ENCODE peak calls at places on chromosomes 16 and 17, in five cellular contexts. K is adrenal gland, F is sigmoid colon, E is vagina, O is prostate gland. S is an unnamed sample.

GRCh38 chr16:68084504-68085258 is 489 bp upstream of the NFATC3 start:
- DNase-seq in O (peak; percentile 81), E (peak; percentile 95), K (peak; percentile 89), F (peak; percentile 95), S (peak; percentile 80)

GRCh38 chr17:55421179-55421934 is at the start of gene MMD:
- DNase-seq in O (peak; percentile 39), E (no peak), K (no peak), F (peak; percentile 78), S (peak; percentile 32)

GRCh38 chr17:43853546-43853945 is 6.6 kb downstream of the CD300LG start:
- DNase-seq in O (no peak), K (no peak), E (no peak), F (no peak), S (no peak)

GRCh38 chr17:40561294-40561870 is 3.9 kb downstream of the CCR7 start:
- DNase-seq in E (no peak), O (no peak), K (no peak), F (no peak), S (no peak)

GRCh38 chr17:76716146-76716833 is 5.5 kb upstream of the MXRA7 start:
- DNase-seq in O (no peak), E (no peak), K (no peak), F (peak; percentile 77), S (peak; percentile 70)

GRCh38 chr17:27340990-27341595 is 47.2 kb downstream of the WSB1 start:
- DNase-seq in F (no peak), E (no peak), K (no peak), O (no peak), S (no peak)

GRCh38 chr17:56262854-56263253 is 109.6 kb downstream of the ANKFN1 start:
- DNase-seq in K (no peak), F (no peak), E (no peak), O (peak; percentile 4), S (no peak)

GRCh38 chr16:72221216-72221995 is 49.5 kb upstream of the PMFBP1 start:
- DNase-seq in K (no peak), F (no peak), E (no peak), O (no peak), S (no peak)

GRCh38 chr17:18045691-18046090 is 6.5 kb downstream of the GID4 start:
- DNase-seq in E (no peak), O (no peak), K (no peak), F (no peak), S (no peak)

GRCh38 chr17:79626156-79626890 is 15.5 kb upstream of the RBFOX3 start:
- DNase-seq in K (peak; percentile 7), O (no peak), E (peak; percentile 67), F (peak; percentile 24), S (no peak)

GRCh38 chr16:11100239-11100750 is 155.7 kb downstream of the SOCS1 start:
- DNase-seq in F (peak; percentile 92), K (peak; percentile 44), O (no peak), E (no peak), S (peak; percentile 33)

GRCh38 chr17:80408872-80409271 is 6.1 kb upstream of the ENDOV start:
- DNase-seq in F (no peak), K (peak; percentile 78), E (no peak), O (no peak), S (no peak)

GRCh38 chr16:51916814-51917213 is 630.1 kb downstream of the TOX3 start:
- DNase-seq in F (no peak), O (no peak), E (no peak), K (no peak), S (no peak)

GRCh38 chr17:77019955-77020379 is 120.8 kb upstream of the SEC14L1 start:
- DNase-seq in E (no peak), O (no peak), F (no peak), K (no peak), S (no peak)

GRCh38 chr16:58451945-58452401 is 48.0 kb upstream of the NDRG4 start:
- DNase-seq in F (no peak), K (no peak), O (no peak), E (no peak), S (no peak)

DNA sequence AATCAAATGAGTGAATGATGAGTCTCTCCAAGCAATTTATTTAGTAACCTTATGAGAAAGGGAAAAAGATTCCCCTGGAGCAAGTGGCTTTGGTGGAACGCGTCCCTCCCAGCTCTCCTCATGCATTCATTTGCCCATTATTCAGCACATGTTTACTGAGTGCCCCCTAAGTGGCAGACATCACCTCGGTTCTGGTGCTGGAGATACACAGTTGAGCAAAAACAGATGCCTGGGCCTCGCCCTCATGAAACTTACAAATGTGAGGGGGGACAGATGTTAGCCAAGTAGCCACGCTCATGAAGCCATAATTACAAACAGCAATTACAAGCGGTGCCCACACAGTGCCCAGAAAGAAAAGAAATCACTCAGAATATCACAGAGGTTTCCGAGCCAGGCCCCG is 45.1 kb upstream of the CIBAR2 start:
- DNase-seq in K (no peak), O (no peak), F (no peak), E (no peak), S (no peak)
- H3K27me3 ChIP-seq in K (no peaks in the 10 kb centered on the region), O (no peaks in the 10 kb centered on the region), F (no peaks in the 10 kb centered on the region), E (no peaks in the 10 kb centered on the region), S (no peaks in the 10 kb centered on the region)

GRCh38 chr16:87922250-87922871 is 14.0 kb downstream of the CA5A start:
- DNase-seq in E (no peak), F (no peak), K (peak; percentile 76), O (no peak), S (no peak)
- H3K4me3 ChIP-seq in E (no peak overlapping the region), F (no peak overlapping the region), K (no peak overlapping the region), O (no peak overlapping the region), S (no peak overlapping the region)

GRCh38 chr16:89565506-89566372 is 5.3 kb downstream of the RPL13 start:
- DNase-seq in O (peak; percentile 27), F (no peak), K (peak; percentile 58), E (no peak), S (peak; percentile 65)

GRCh38 chr16:89562939-89563338 is 2.5 kb downstream of the RPL13 start:
- DNase-seq in E (no peak), O (no peak), F (no peak), K (no peak), S (no peak)

GRCh38 chr16:89565256-89565505 is 4.7 kb downstream of the RPL13 start:
- DNase-seq in E (no peak), F (no peak), K (no peak), O (no peak), S (no peak)

GRCh38 chr16:89563639-89564392 is 3.3 kb downstream of the RPL13 start:
- DNase-seq in F (no peak), O (no peak), E (no peak), K (no peak), S (no peak)

DNA sequence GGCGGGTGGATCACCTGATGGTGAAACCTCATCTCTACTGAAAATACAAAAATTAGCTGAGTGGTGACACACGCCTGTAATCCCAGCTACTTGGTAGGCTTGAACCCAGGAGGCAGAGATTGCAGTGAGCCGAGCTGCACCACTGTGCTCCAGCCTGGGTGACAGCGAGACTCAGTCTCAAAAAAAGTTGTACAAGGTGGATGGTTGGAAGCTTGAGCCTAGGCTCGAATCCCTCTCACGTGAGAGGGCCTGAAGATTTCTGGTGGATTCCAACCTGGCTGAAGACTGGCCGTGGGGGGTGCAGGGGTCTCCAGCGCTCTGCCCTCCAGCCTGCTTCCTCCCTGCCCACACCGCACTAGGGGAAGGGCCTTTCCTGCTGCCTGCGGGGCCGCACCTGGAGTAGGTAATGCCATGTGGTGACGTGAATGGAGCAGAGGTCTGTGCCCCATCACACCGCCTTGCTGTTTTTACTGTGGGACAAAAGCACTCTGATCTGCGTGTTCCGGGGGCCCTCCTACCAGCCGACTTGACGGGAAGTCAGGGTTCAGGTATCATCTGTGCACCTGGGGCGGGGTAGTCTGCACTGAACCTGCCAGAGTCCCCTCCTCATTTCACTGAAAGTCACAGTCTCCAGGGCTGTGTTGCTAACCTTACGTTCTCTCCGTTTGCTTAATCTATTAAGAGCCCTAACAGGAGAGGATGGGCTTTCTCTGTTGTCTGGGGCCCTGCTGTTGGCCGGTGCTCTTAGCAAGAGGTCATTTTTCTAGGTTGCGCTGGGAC is 4.2 kb downstream of the RPL13 start:
- DNase-seq in F (no peak), K (no peak), O (no peak), E (no peak), S (no peak)
- TF ChIP-seq POLR2A in F (no peak), K (no peak), O (no peak), E (no peak), S (no peak)

DNA sequence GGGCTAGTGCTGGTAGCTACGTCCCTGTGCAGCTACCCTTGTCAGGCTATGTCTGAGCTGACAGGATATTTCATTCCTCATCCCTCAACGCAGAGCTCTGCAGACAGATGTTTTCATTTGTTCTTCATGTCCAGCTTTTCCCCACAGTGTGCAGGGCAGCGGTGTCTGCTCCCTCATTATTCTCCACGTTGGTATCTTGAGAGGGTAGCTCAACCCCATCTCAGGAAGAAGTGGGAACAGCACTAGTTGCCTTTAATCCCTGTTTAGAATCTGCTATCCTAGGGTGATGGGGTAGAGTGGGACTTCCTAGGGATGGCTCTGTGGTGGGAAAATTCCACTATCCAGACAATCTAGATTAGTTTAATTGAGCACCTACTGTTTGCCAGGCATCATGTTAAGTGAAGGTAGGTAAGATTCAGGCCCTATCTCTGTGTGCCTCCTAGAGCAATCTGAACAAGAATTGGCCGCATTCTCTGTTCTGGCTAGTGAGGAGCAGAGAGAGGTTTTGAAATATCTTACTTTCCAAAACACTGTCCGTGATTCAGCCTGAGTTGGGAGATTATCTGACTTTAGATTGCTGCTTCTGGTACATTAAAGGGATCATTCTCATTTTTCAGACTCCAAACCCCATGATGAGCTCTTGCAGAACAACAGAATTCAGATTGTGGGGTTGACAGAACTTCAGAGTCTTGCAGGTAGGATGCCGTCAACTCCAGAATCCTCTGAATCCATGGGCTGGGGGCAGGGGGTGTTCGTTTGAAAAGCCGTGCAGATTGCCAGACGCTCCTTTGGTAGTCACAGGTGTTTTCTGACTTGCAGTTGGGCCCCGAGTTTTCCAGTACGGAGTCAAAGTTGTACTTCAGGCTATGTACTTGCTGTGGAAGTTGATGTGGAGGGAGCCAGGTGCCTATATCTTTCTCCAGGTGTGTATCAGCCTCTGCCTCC is 963 bp downstream of the ALG1 start:
- DNase-seq in E (no peak), O (no peak), K (no peak), F (peak; percentile 51), S (no peak)
- H3K27me3 ChIP-seq in E (no peaks in the 10 kb centered on the region), O (no peaks in the 10 kb centered on the region), K (no peaks in the 10 kb centered on the region), F (no peaks in the 10 kb centered on the region), S (no peaks in the 10 kb centered on the region)

DNA sequence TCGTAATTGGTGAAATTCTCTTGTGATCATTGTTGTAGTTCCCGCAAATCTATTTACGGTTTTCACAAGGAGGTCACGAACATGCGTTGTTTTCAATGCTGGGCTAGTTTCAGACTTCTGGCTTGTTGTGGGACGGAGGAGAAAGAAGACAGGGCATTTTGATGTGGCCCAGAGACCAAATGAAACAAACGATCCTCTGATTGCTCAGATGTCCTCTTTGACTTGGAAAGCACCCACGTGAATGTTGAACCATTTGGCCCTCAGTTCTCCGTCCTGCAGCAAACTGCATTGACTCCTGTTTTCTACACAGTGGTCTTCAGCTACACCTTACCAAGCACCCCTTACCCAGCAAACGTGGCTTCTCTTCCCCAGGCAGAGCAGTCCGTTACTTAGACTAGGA is 391.0 kb downstream of the WWOX start:
- DNase-seq in K (no peak), O (no peak), F (no peak), E (no peak), S (no peak)
- H3K4me3 ChIP-seq in K (no peak overlapping the region), O (no peak overlapping the region), F (no peak overlapping the region), E (no peak overlapping the region), S (no peak overlapping the region)

S was measured in breast epithelium.